ENCODE peak calls at places on chromosomes 7 and 10, in four cellular contexts. One of them, this sample, is unnamed.

GRCh38 chr10:6543431-6544005 is 36.6 kb downstream of the PRKCQ start:
- DNase-seq in GM12878: no peak
- DNase-seq in K562: no peak
- DNase-seq in HepG2: no peak
- DNase-seq in this sample: no peak

GRCh38 chr7:70390251-70390650 is 741.7 kb upstream of the GALNT17 start:
- DNase-seq in HepG2: no peak
- DNase-seq in GM12878: no peak
- DNase-seq in K562: no peak
- DNase-seq in this sample: no peak

GRCh38 chr7:132261296-132261695 is 315.0 kb downstream of the PLXNA4 start:
- DNase-seq in HepG2: no peak
- DNase-seq in K562: no peak
- DNase-seq in GM12878: no peak
- DNase-seq in this sample: no peak

GRCh38 chr10:71729023-71729649 is 9.6 kb upstream of the C10orf105 start:
- DNase-seq in GM12878: no peak
- DNase-seq in K562: peak; percentile 67
- DNase-seq in HepG2: peak; percentile 8
- DNase-seq in this sample: peak; percentile 54

GRCh38 chr7:70599446-70600190 is 532.3 kb upstream of the GALNT17 start:
- DNase-seq in GM12878: no peak
- DNase-seq in HepG2: no peak
- DNase-seq in K562: no peak
- DNase-seq in this sample: no peak

GRCh38 chr10:121930729-121931085 is 2.9 kb upstream of the ATE1 start:
- DNase-seq in GM12878: no peak
- DNase-seq in K562: no peak
- DNase-seq in HepG2: no peak
- DNase-seq in this sample: no peak

GRCh38 chr10:50497758-50498157 is 126.0 kb downstream of the SGMS1 start:
- DNase-seq in HepG2: peak; percentile 21
- DNase-seq in K562: no peak
- DNase-seq in GM12878: peak; percentile 83
- DNase-seq in this sample: peak; percentile 2

GRCh38 chr7:4667776-4668509 is 14.2 kb upstream of the FOXK1 start:
- DNase-seq in K562: no peak
- DNase-seq in GM12878: no peak
- DNase-seq in HepG2: no peak
- DNase-seq in this sample: no peak

GRCh38 chr7:958221-959200 is 4.0 kb upstream of the ADAP1 start:
- DNase-seq in GM12878: no peak
- DNase-seq in HepG2: no peak
- DNase-seq in K562: no peak
- DNase-seq in this sample: no peak

GRCh38 chr7:50812847-50813475 is 30.3 kb upstream of the GRB10 start:
- DNase-seq in HepG2: peak; percentile 28
- DNase-seq in GM12878: no peak
- DNase-seq in K562: no peak
- DNase-seq in this sample: peak; percentile 53

GRCh38 chr10:43998021-43998809 is 349.5 kb upstream of the ZNF32 start:
- DNase-seq in HepG2: no peak
- DNase-seq in GM12878: no peak
- DNase-seq in K562: no peak
- DNase-seq in this sample: no peak

GRCh38 chr7:69795932-69796331 is 197.7 kb downstream of the AUTS2 start:
- DNase-seq in K562: no peak
- DNase-seq in GM12878: no peak
- DNase-seq in HepG2: no peak
- DNase-seq in this sample: no peak

GRCh38 chr10:99372546-99373271 is 43.6 kb downstream of the CNNM1 start:
- DNase-seq in HepG2: peak; percentile 25
- DNase-seq in K562: no peak
- DNase-seq in GM12878: no peak
- DNase-seq in this sample: no peak

GRCh38 chr7:50533849-50534248 is 31.4 kb downstream of the DDC start:
- DNase-seq in GM12878: no peak
- DNase-seq in K562: no peak
- DNase-seq in HepG2: peak; percentile 30
- DNase-seq in this sample: no peak

GRCh38 chr7:53988376-53988775 is 553.8 kb upstream of the VSTM2A start:
- DNase-seq in K562: no peak
- DNase-seq in HepG2: no peak
- DNase-seq in GM12878: no peak
- DNase-seq in this sample: no peak

GRCh38 chr10:27328946-27329345 is 88.3 kb upstream of the ACBD5 start:
- DNase-seq in HepG2: no peak
- DNase-seq in GM12878: no peak
- DNase-seq in K562: no peak
- DNase-seq in this sample: no peak

GRCh38 chr10:20927495-20927894 is 30.4 kb upstream of the NEBL start:
- DNase-seq in K562: no peak
- DNase-seq in GM12878: no peak
- DNase-seq in HepG2: no peak
- DNase-seq in this sample: no peak

GRCh38 chr7:5286933-5287332 is 4.2 kb downstream of the SLC29A4 start:
- DNase-seq in K562: no peak
- DNase-seq in HepG2: no peak
- DNase-seq in GM12878: no peak
- DNase-seq in this sample: no peak

GRCh38 chr7:12553421-12553820 is 17.1 kb upstream of the SCIN start:
- DNase-seq in K562: no peak
- DNase-seq in HepG2: no peak
- DNase-seq in GM12878: no peak
- DNase-seq in this sample: no peak

GRCh38 chr7:110418651-110419270 is 672.2 kb upstream of the LRRN3 start:
- DNase-seq in GM12878: no peak
- DNase-seq in HepG2: no peak
- DNase-seq in K562: no peak
- DNase-seq in this sample: no peak

GRCh38 chr7:140609646-140610045 is 31.0 kb downstream of the DENND2A start:
- DNase-seq in K562: no peak
- DNase-seq in HepG2: no peak
- DNase-seq in GM12878: no peak
- DNase-seq in this sample: no peak

GRCh38 chr7:90579181-90579688 is 16.9 kb upstream of the CDK14 start:
- DNase-seq in HepG2: no peak
- DNase-seq in K562: no peak
- DNase-seq in GM12878: no peak
- DNase-seq in this sample: no peak

GRCh38 chr10:22834471-22834870 is 93.4 kb upstream of the ARMC3 start:
- DNase-seq in K562: no peak
- DNase-seq in HepG2: no peak
- DNase-seq in GM12878: no peak
- DNase-seq in this sample: no peak

GRCh38 chr7:23759556-23760391 is 49.8 kb downstream of the STK31 start:
- DNase-seq in HepG2: no peak
- DNase-seq in GM12878: no peak
- DNase-seq in K562: no peak
- DNase-seq in this sample: no peak

GRCh38 chr7:70072220-70072619 is 473.9 kb downstream of the AUTS2 start:
- DNase-seq in K562: no peak
- DNase-seq in GM12878: no peak
- DNase-seq in HepG2: no peak
- DNase-seq in this sample: no peak

GRCh38 chr7:31123726-31124125 is 71.6 kb downstream of the ADCYAP1R1 start:
- DNase-seq in GM12878: no peak
- DNase-seq in HepG2: no peak
- DNase-seq in K562: no peak
- DNase-seq in this sample: no peak

GRCh38 chr7:31125171-31125570 is 73.1 kb downstream of the ADCYAP1R1 start:
- DNase-seq in K562: no peak
- DNase-seq in HepG2: no peak
- DNase-seq in GM12878: no peak
- DNase-seq in this sample: no peak

GRCh38 chr7:31133497-31133896 is 81.4 kb downstream of the ADCYAP1R1 start:
- DNase-seq in K562: no peak
- DNase-seq in GM12878: no peak
- DNase-seq in HepG2: no peak
- DNase-seq in this sample: no peak

GRCh38 chr7:31126976-31127375 is 74.9 kb downstream of the ADCYAP1R1 start:
- DNase-seq in K562: no peak
- DNase-seq in HepG2: no peak
- DNase-seq in GM12878: no peak
- DNase-seq in this sample: no peak

GRCh38 chr7:31129067-31129466 is 77.0 kb downstream of the ADCYAP1R1 start:
- DNase-seq in GM12878: no peak
- DNase-seq in HepG2: no peak
- DNase-seq in K562: no peak
- DNase-seq in this sample: no peak
- TF ChIP-seq ESRRA in GM12878: no peak
- TF ChIP-seq ESRRA in HepG2: no peak
- TF ChIP-seq ESRRA in K562: no peak
- TF ChIP-seq ESRRA in this sample: no peak

GRCh38 chr7:105734233-105734632 is 142.2 kb downstream of the ATXN7L1 start:
- DNase-seq in GM12878: no peak
- DNase-seq in HepG2: peak; percentile 9
- DNase-seq in K562: no peak
- DNase-seq in this sample: no peak
- TF ChIP-seq RAD21 in GM12878: no peak
- TF ChIP-seq RAD21 in HepG2: no peak
- TF ChIP-seq RAD21 in K562: no peak
- TF ChIP-seq RAD21 in this sample: no peak

GRCh38 chr10:65341323-65341922 is 1584.4 kb upstream of the LRRTM3 start:
- DNase-seq in HepG2: no peak
- DNase-seq in K562: no peak
- DNase-seq in GM12878: no peak
- DNase-seq in this sample: no peak
- TF ChIP-seq ESRRA in HepG2: no peak
- TF ChIP-seq ESRRA in K562: no peak
- TF ChIP-seq ESRRA in GM12878: no peak
- TF ChIP-seq ESRRA in this sample: no peak

GRCh38 chr7:77425151-77426051 is 9.3 kb upstream of the GSAP start:
- DNase-seq in GM12878: no peak
- DNase-seq in K562: no peak
- DNase-seq in HepG2: peak; percentile 68
- DNase-seq in this sample: peak; percentile 53

GRCh38 chr7:77426521-77427051 is 10.4 kb upstream of the GSAP start:
- DNase-seq in K562: no peak
- DNase-seq in HepG2: no peak
- DNase-seq in GM12878: no peak
- DNase-seq in this sample: no peak

GRCh38 chr7:77426052-77426404 is 9.9 kb upstream of the GSAP start:
- DNase-seq in K562: no peak
- DNase-seq in HepG2: no peak
- DNase-seq in GM12878: no peak
- DNase-seq in this sample: no peak

GRCh38 chr7:77428777-77429231 is 12.7 kb upstream of the GSAP start:
- DNase-seq in GM12878: no peak
- DNase-seq in K562: no peak
- DNase-seq in HepG2: no peak
- DNase-seq in this sample: no peak

GRCh38 chr7:77427996-77428603 is 12.0 kb upstream of the GSAP start:
- DNase-seq in GM12878: no peak
- DNase-seq in K562: no peak
- DNase-seq in HepG2: no peak
- DNase-seq in this sample: no peak
- TF ChIP-seq RAD21 in GM12878: no peak
- TF ChIP-seq RAD21 in K562: no peak
- TF ChIP-seq RAD21 in HepG2: no peak
- TF ChIP-seq RAD21 in this sample: no peak

DNA sequence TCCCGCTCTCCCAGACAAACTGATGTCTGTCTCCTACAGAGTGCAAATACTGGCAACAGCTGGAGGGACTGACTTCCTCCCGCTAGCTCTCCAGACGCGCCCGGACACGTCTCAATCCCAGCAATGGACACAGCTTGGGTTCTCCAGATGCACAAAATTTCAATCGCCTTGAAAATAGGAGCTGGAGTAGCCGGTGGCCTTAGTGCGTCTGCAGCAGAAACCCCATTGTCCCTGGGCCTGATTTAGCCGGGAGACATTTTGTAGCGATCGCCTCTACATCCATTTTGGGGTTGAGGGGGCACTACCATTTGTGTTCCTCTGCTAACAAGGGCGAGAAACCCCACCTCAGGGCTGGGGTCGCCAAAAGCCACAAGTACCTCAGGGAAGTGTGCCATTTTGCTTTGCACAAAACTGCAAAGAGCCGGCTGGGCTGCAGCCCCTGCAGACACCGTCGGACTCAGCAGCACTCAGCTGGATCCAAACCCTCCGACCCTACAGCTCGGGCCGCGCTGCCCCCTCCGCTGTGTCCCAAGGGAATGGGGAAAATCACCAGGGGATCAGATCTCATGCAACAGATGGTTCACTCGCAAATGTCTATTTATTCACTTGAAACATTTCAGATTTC is 5.9 kb downstream of the CPA2 start:
- DNase-seq in GM12878: no peak
- DNase-seq in HepG2: no peak
- DNase-seq in K562: no peak
- DNase-seq in this sample: no peak
- TF ChIP-seq ESRRA in GM12878: no peak
- TF ChIP-seq ESRRA in HepG2: no peak
- TF ChIP-seq ESRRA in K562: no peak
- TF ChIP-seq ESRRA in this sample: no peak

GRCh38 chr10:119454990-119455389 is 87.5 kb downstream of the RGS10 start:
- DNase-seq in K562: no peak
- DNase-seq in HepG2: no peak
- DNase-seq in GM12878: no peak
- DNase-seq in this sample: no peak
- TF ChIP-seq RAD21 in K562: no peak
- TF ChIP-seq RAD21 in HepG2: no peak
- TF ChIP-seq RAD21 in GM12878: no peak
- TF ChIP-seq RAD21 in this sample: no peak

This sample was measured in A549.